ENCODE peak calls at places on chromosomes 1 and 21, in five cellular contexts. One of them, this sample, is unnamed.

GRCh38 chr1:240499012-240499411 is 112.9 kb downstream of the GREM2 start:
- DNase-seq in neural crest cell: no peak
- DNase-seq in NCI-H187 treated with DMSO at 0.1 percent for 48 hours: no peak
- DNase-seq in T1000: peak
- DNase-seq in occipital lobe: no peak
- DNase-seq in this sample: no peak

GRCh38 chr21:35565204-35565611 is 495.1 kb downstream of the SETD4 start:
- DNase-seq in neural crest cell: peak
- DNase-seq in T1000: peak
- DNase-seq in occipital lobe: no peak
- DNase-seq in NCI-H187 treated with DMSO at 0.1 percent for 48 hours: no peak
- DNase-seq in this sample: no peak

GRCh38 chr1:180231506-180232420 is 1.7 kb downstream of the LHX4 start:
- DNase-seq in occipital lobe: no peak
- DNase-seq in neural crest cell: no peak
- DNase-seq in T1000: peak
- DNase-seq in NCI-H187 treated with DMSO at 0.1 percent for 48 hours: no peak
- DNase-seq in this sample: no peak

GRCh38 chr1:27124405-27124804 is 30.5 kb downstream of the SLC9A1 start:
- DNase-seq in neural crest cell: no peak
- DNase-seq in T1000: no peak
- DNase-seq in NCI-H187 treated with DMSO at 0.1 percent for 48 hours: no peak
- DNase-seq in occipital lobe: peak
- DNase-seq in this sample: no peak

GRCh38 chr1:228552596-228553176 is 65.5 kb downstream of the RNF187 start:
- DNase-seq in NCI-H187 treated with DMSO at 0.1 percent for 48 hours: no peak
- DNase-seq in occipital lobe: no peak
- DNase-seq in neural crest cell: no peak
- DNase-seq in T1000: no peak
- DNase-seq in this sample: no peak

GRCh38 chr1:192786617-192787016 is 22.2 kb upstream of the RGS2 start:
- DNase-seq in neural crest cell: no peak
- DNase-seq in occipital lobe: no peak
- DNase-seq in T1000: no peak
- DNase-seq in NCI-H187 treated with DMSO at 0.1 percent for 48 hours: no peak
- DNase-seq in this sample: no peak

GRCh38 chr21:45698493-45698947 is 55.0 kb downstream of the PCBP3 start:
- DNase-seq in occipital lobe: no peak
- DNase-seq in NCI-H187 treated with DMSO at 0.1 percent for 48 hours: no peak
- DNase-seq in neural crest cell: no peak
- DNase-seq in T1000: no peak
- DNase-seq in this sample: no peak

GRCh38 chr1:3246251-3246650 is 177.2 kb downstream of the PRDM16 start:
- DNase-seq in T1000: no peak
- DNase-seq in NCI-H187 treated with DMSO at 0.1 percent for 48 hours: no peak
- DNase-seq in occipital lobe: no peak
- DNase-seq in neural crest cell: no peak
- DNase-seq in this sample: no peak

GRCh38 chr1:22849770-22850169 is 122.9 kb downstream of the LACTBL1 start:
- DNase-seq in NCI-H187 treated with DMSO at 0.1 percent for 48 hours: no peak
- DNase-seq in neural crest cell: no peak
- DNase-seq in T1000: no peak
- DNase-seq in occipital lobe: no peak
- DNase-seq in this sample: no peak

GRCh38 chr1:47031059-47031458 is 7.6 kb downstream of the CYP4X1 start:
- DNase-seq in NCI-H187 treated with DMSO at 0.1 percent for 48 hours: no peak
- DNase-seq in T1000: no peak
- DNase-seq in neural crest cell: no peak
- DNase-seq in occipital lobe: no peak
- DNase-seq in this sample: no peak

GRCh38 chr1:3858231-3858981 is 1.1 kb downstream of the DFFB start:
- DNase-seq in occipital lobe: peak
- DNase-seq in NCI-H187 treated with DMSO at 0.1 percent for 48 hours: no peak
- DNase-seq in neural crest cell: no peak
- DNase-seq in T1000: no peak
- DNase-seq in this sample: peak

GRCh38 chr1:39170731-39171375 is 33.6 kb upstream of the MACF1 start:
- DNase-seq in T1000: no peak
- DNase-seq in NCI-H187 treated with DMSO at 0.1 percent for 48 hours: peak
- DNase-seq in neural crest cell: no peak
- DNase-seq in occipital lobe: no peak
- DNase-seq in this sample: no peak

GRCh38 chr21:45876381-45877159 is 105.0 kb upstream of the COL6A1 start:
- DNase-seq in NCI-H187 treated with DMSO at 0.1 percent for 48 hours: no peak
- DNase-seq in neural crest cell: no peak
- DNase-seq in occipital lobe: no peak
- DNase-seq in T1000: no peak
- DNase-seq in this sample: no peak

GRCh38 chr1:164688791-164689190 is 129.8 kb downstream of the PBX1 start:
- DNase-seq in NCI-H187 treated with DMSO at 0.1 percent for 48 hours: no peak
- DNase-seq in neural crest cell: no peak
- DNase-seq in occipital lobe: no peak
- DNase-seq in T1000: no peak
- DNase-seq in this sample: no peak

GRCh38 chr21:42038826-42039425 is 28.8 kb upstream of the ZBTB21 start:
- DNase-seq in neural crest cell: no peak
- DNase-seq in T1000: no peak
- DNase-seq in NCI-H187 treated with DMSO at 0.1 percent for 48 hours: no peak
- DNase-seq in occipital lobe: no peak
- DNase-seq in this sample: no peak

GRCh38 chr1:43938383-43938782 is 4.8 kb downstream of the ARTN start:
- DNase-seq in NCI-H187 treated with DMSO at 0.1 percent for 48 hours: no peak
- DNase-seq in T1000: no peak
- DNase-seq in occipital lobe: no peak
- DNase-seq in neural crest cell: no peak
- DNase-seq in this sample: no peak

GRCh38 chr1:154304664-154305337 is 16.1 kb upstream of the AQP10 start:
- DNase-seq in T1000: no peak
- DNase-seq in occipital lobe: no peak
- DNase-seq in neural crest cell: no peak
- DNase-seq in NCI-H187 treated with DMSO at 0.1 percent for 48 hours: no peak
- DNase-seq in this sample: no peak

GRCh38 chr1:156706647-156707008 is 1.2 kb upstream of the CRABP2 start:
- DNase-seq in NCI-H187 treated with DMSO at 0.1 percent for 48 hours: no peak
- DNase-seq in neural crest cell: no peak
- DNase-seq in occipital lobe: no peak
- DNase-seq in T1000: no peak
- DNase-seq in this sample: no peak

GRCh38 chr21:45983981-45984551 is 2.5 kb downstream of the COL6A1 start:
- DNase-seq in T1000: peak
- DNase-seq in NCI-H187 treated with DMSO at 0.1 percent for 48 hours: no peak
- DNase-seq in occipital lobe: no peak
- DNase-seq in neural crest cell: no peak
- DNase-seq in this sample: peak

GRCh38 chr1:33367488-33368405 is 46.8 kb upstream of the A3GALT2 start:
- DNase-seq in NCI-H187 treated with DMSO at 0.1 percent for 48 hours: no peak
- DNase-seq in occipital lobe: peak
- DNase-seq in T1000: peak
- DNase-seq in neural crest cell: peak
- DNase-seq in this sample: peak

GRCh38 chr1:35573776-35574654 is 901 bp downstream of the TFAP2E start:
- DNase-seq in NCI-H187 treated with DMSO at 0.1 percent for 48 hours: no peak
- DNase-seq in neural crest cell: no peak
- DNase-seq in T1000: no peak
- DNase-seq in occipital lobe: no peak
- DNase-seq in this sample: peak

GRCh38 chr1:221039616-221040015 is 160.4 kb downstream of the HLX start:
- DNase-seq in T1000: no peak
- DNase-seq in NCI-H187 treated with DMSO at 0.1 percent for 48 hours: no peak
- DNase-seq in occipital lobe: no peak
- DNase-seq in neural crest cell: no peak
- DNase-seq in this sample: no peak